ENCODE peak calls at places on chromosomes 11 and 22, in eight cellular contexts. W, M, U, N, O, G, R and S are unnamed samples.

GRCh38 chr11:95588821-95589220 is 200.8 kb downstream of the FAM76B start:
- DNase-seq in W (no peak), M (no peak), U (no peak), N (no peak), O (no peak), G (no peak), R (no peak), S (no peak)

GRCh38 chr22:31123292-31123602 is 481 bp downstream of the INPP5J start:
- DNase-seq in W (peak), M (no peak), U (no peak), N (no peak), O (no peak), G (no peak), R (no peak), S (no peak)

GRCh38 chr11:102447193-102447592 is 5.4 kb downstream of the TMEM123 start:
- DNase-seq in W (no peak), M (no peak), U (no peak), N (no peak), O (no peak), G (no peak), R (no peak), S (no peak)

GRCh38 chr11:78646564-78647185 is 72.0 kb upstream of the NARS2 start:
- DNase-seq in W (no peak), M (peak), U (peak), N (peak), O (peak), G (peak), R (no peak), S (peak)

GRCh38 chr11:64138413-64138812 is 27.5 kb downstream of the MACROD1 start:
- DNase-seq in W (no peak), M (no peak), U (no peak), N (no peak), O (no peak), G (no peak), R (no peak), S (no peak)

GRCh38 chr22:40593460-40594273 is 42.9 kb downstream of the MRTFA start:
- DNase-seq in W (no peak), M (no peak), U (no peak), N (no peak), O (no peak), G (no peak), R (no peak), S (no peak)

GRCh38 chr11:29432719-29433325 is 584.0 kb downstream of the KCNA4 start:
- DNase-seq in W (peak), M (no peak), U (no peak), N (no peak), O (no peak), G (peak), R (no peak), S (no peak)

GRCh38 chr11:31655483-31655882 is 145.9 kb downstream of the ELP4 start:
- DNase-seq in W (peak), M (no peak), U (peak), N (no peak), O (no peak), G (peak), R (peak), S (no peak)

GRCh38 chr11:117871784-117872183 is 4.7 kb downstream of the FXYD6 start:
- DNase-seq in W (no peak), M (peak), U (no peak), N (no peak), O (no peak), G (no peak), R (no peak), S (no peak)

GRCh38 chr22:50308597-50308935 is 1.1 kb upstream of the PLXNB2 start:
- DNase-seq in W (peak), M (no peak), U (peak), N (peak), O (no peak), G (no peak), R (peak), S (peak)

GRCh38 chr22:36546932-36547331 is 18.0 kb upstream of the EIF3D start:
- DNase-seq in W (peak), M (no peak), U (peak), N (no peak), O (peak), G (no peak), R (no peak), S (no peak)

GRCh38 chr22:49971232-49972162 is 10.9 kb downstream of the PIM3 start:
- DNase-seq in W (peak), M (peak), U (peak), N (peak), O (peak), G (no peak), R (no peak), S (peak)

GRCh38 chr11:103601230-103601846 is 435.1 kb upstream of the DDI1 start:
- DNase-seq in W (peak), M (no peak), U (peak), N (peak), O (peak), G (peak), R (peak), S (peak)

GRCh38 chr22:49406047-49406650 is 421.5 kb downstream of the BRD1 start:
- DNase-seq in W (peak), M (no peak), U (no peak), N (no peak), O (no peak), G (no peak), R (no peak), S (no peak)

GRCh38 chr11:15418887-15419286 is 304.2 kb downstream of the INSC start:
- DNase-seq in W (no peak), M (no peak), U (no peak), N (no peak), O (no peak), G (no peak), R (no peak), S (no peak)

GRCh38 chr11:1148752-1149180 is 9.0 kb upstream of the MUC5AC start:
- DNase-seq in W (peak), M (no peak), U (no peak), N (no peak), O (no peak), G (no peak), R (no peak), S (no peak)

GRCh38 chr22:37843746-37844089 is 416 bp downstream of the ANKRD54 start:
- DNase-seq in W (peak), M (no peak), U (peak), N (no peak), O (peak), G (peak), R (no peak), S (peak)

GRCh38 chr11:10522921-10523320 is 18.1 kb downstream of the RNF141 start:
- DNase-seq in W (no peak), M (peak), U (no peak), N (no peak), O (no peak), G (no peak), R (no peak), S (no peak)

GRCh38 chr11:61057615-61058014 is 44.7 kb upstream of the CD5 start:
- DNase-seq in W (no peak), M (no peak), U (no peak), N (no peak), O (no peak), G (no peak), R (no peak), S (no peak)

GRCh38 chr11:63749624-63750023 is 19.0 kb downstream of the ZFTA start:
- DNase-seq in W (no peak), M (no peak), U (no peak), N (no peak), O (no peak), G (no peak), R (no peak), S (no peak)

GRCh38 chr11:113615098-113615497 is 91.0 kb downstream of the TMPRSS5 start:
- DNase-seq in W (no peak), M (no peak), U (no peak), N (no peak), O (no peak), G (peak), R (no peak), S (no peak)

GRCh38 chr11:119432484-119433368 is 9.8 kb upstream of the THY1 start:
- DNase-seq in W (peak), M (no peak), U (peak), N (peak), O (no peak), G (no peak), R (peak), S (peak)

GRCh38 chr11:58771458-58771855 is 39.7 kb upstream of the GLYAT start:
- DNase-seq in W (no peak), M (no peak), U (no peak), N (no peak), O (no peak), G (no peak), R (no peak), S (no peak)

GRCh38 chr11:33475999-33476398 is 218.8 kb downstream of the HIPK3 start:
- DNase-seq in W (peak), M (no peak), U (no peak), N (peak), O (no peak), G (peak), R (peak), S (peak)

GRCh38 chr11:66219846-66220565 is 48.4 kb upstream of the RAB1B start:
- DNase-seq in W (no peak), M (peak), U (no peak), N (no peak), O (no peak), G (no peak), R (no peak), S (peak)

GRCh38 chr22:42434283-42434682 is 2.1 kb upstream of the NFAM1 start:
- DNase-seq in W (peak), M (no peak), U (no peak), N (no peak), O (no peak), G (peak), R (no peak), S (no peak)

GRCh38 chr11:88363566-88364169 is 26.1 kb upstream of the CTSC start:
- DNase-seq in W (peak), M (no peak), U (no peak), N (no peak), O (peak), G (no peak), R (no peak), S (no peak)

GRCh38 chr22:48306785-48307570 is 1520.7 kb downstream of the BRD1 start:
- DNase-seq in W (no peak), M (peak), U (no peak), N (no peak), O (no peak), G (no peak), R (no peak), S (no peak)

GRCh38 chr11:1636291-1636950 is 6.8 kb downstream of the KRTAP5-5 start:
- DNase-seq in W (no peak), M (no peak), U (no peak), N (no peak), O (no peak), G (no peak), R (no peak), S (no peak)